ENCODE peak calls at places on chromosomes 13 and 19, in nine cellular contexts. One of them, this sample, is unnamed.

GRCh38 chr13:27524981-27525975 is 74.9 kb upstream of the MTIF3 start:
- DNase-seq in AG10803: no peak
- DNase-seq in fibroblast of pulmonary artery: no peak
- DNase-seq in psoas muscle: no peak
- DNase-seq in Peyer's patch: no peak
- DNase-seq in AG04450: no peak
- DNase-seq in HL-60: no peak
- DNase-seq in GM12864: no peak
- DNase-seq in mucosa of descending colon: no peak
- DNase-seq in this sample: no peak

GRCh38 chr13:51107996-51108395 is 3.1 kb downstream of the C13orf42 start:
- DNase-seq in AG04450: no peak
- DNase-seq in psoas muscle: no peak
- DNase-seq in mucosa of descending colon: no peak
- DNase-seq in HL-60: no peak
- DNase-seq in GM12864: no peak
- DNase-seq in Peyer's patch: no peak
- DNase-seq in AG10803: no peak
- DNase-seq in fibroblast of pulmonary artery: no peak
- DNase-seq in this sample: no peak

GRCh38 chr19:1214862-1215731 is 9.5 kb downstream of the STK11 start:
- DNase-seq in fibroblast of pulmonary artery: no peak
- DNase-seq in Peyer's patch: no peak
- DNase-seq in HL-60: no peak
- DNase-seq in AG04450: no peak
- DNase-seq in GM12864: no peak
- DNase-seq in AG10803: no peak
- DNase-seq in mucosa of descending colon: no peak
- DNase-seq in psoas muscle: peak
- DNase-seq in this sample: peak

GRCh38 chr13:42720858-42721219 is 60.5 kb upstream of the FAM216B start:
- DNase-seq in Peyer's patch: no peak
- DNase-seq in mucosa of descending colon: no peak
- DNase-seq in psoas muscle: no peak
- DNase-seq in GM12864: no peak
- DNase-seq in HL-60: no peak
- DNase-seq in AG10803: no peak
- DNase-seq in AG04450: no peak
- DNase-seq in fibroblast of pulmonary artery: no peak
- DNase-seq in this sample: no peak

GRCh38 chr13:95874286-95874685 is 178.9 kb downstream of the UGGT2 start:
- DNase-seq in mucosa of descending colon: no peak
- DNase-seq in Peyer's patch: no peak
- DNase-seq in AG10803: no peak
- DNase-seq in psoas muscle: no peak
- DNase-seq in AG04450: no peak
- DNase-seq in fibroblast of pulmonary artery: no peak
- DNase-seq in HL-60: no peak
- DNase-seq in GM12864: no peak
- DNase-seq in this sample: no peak

GRCh38 chr13:33686772-33687480 is 131.0 kb upstream of the RFC3 start:
- DNase-seq in HL-60: no peak
- DNase-seq in AG04450: no peak
- DNase-seq in AG10803: peak
- DNase-seq in mucosa of descending colon: no peak
- DNase-seq in GM12864: no peak
- DNase-seq in psoas muscle: no peak
- DNase-seq in fibroblast of pulmonary artery: no peak
- DNase-seq in Peyer's patch: no peak
- DNase-seq in this sample: no peak

GRCh38 chr13:75469087-75469486 is 12.9 kb downstream of the TBC1D4 start:
- DNase-seq in AG10803: no peak
- DNase-seq in GM12864: no peak
- DNase-seq in HL-60: no peak
- DNase-seq in AG04450: no peak
- DNase-seq in Peyer's patch: no peak
- DNase-seq in fibroblast of pulmonary artery: no peak
- DNase-seq in mucosa of descending colon: no peak
- DNase-seq in psoas muscle: no peak
- DNase-seq in this sample: no peak

GRCh38 chr19:46736544-46737274 is 9.1 kb upstream of the FKRP start:
- DNase-seq in Peyer's patch: no peak
- DNase-seq in mucosa of descending colon: no peak
- DNase-seq in GM12864: no peak
- DNase-seq in AG10803: no peak
- DNase-seq in psoas muscle: no peak
- DNase-seq in fibroblast of pulmonary artery: no peak
- DNase-seq in HL-60: no peak
- DNase-seq in AG04450: no peak
- DNase-seq in this sample: no peak

GRCh38 chr19:5821521-5822180 is 16.8 kb downstream of the NRTN start:
- DNase-seq in mucosa of descending colon: no peak
- DNase-seq in AG04450: no peak
- DNase-seq in AG10803: no peak
- DNase-seq in psoas muscle: no peak
- DNase-seq in fibroblast of pulmonary artery: no peak
- DNase-seq in Peyer's patch: no peak
- DNase-seq in GM12864: no peak
- DNase-seq in HL-60: no peak
- DNase-seq in this sample: no peak

GRCh38 chr19:33818426-33818825 is 21.8 kb downstream of the KCTD15 start:
- DNase-seq in mucosa of descending colon: no peak
- DNase-seq in Peyer's patch: no peak
- DNase-seq in HL-60: no peak
- DNase-seq in fibroblast of pulmonary artery: no peak
- DNase-seq in psoas muscle: no peak
- DNase-seq in AG04450: no peak
- DNase-seq in AG10803: no peak
- DNase-seq in GM12864: no peak
- DNase-seq in this sample: no peak

GRCh38 chr19:33821871-33822270 is 25.2 kb downstream of the KCTD15 start:
- DNase-seq in psoas muscle: no peak
- DNase-seq in AG10803: no peak
- DNase-seq in AG04450: no peak
- DNase-seq in Peyer's patch: no peak
- DNase-seq in HL-60: no peak
- DNase-seq in mucosa of descending colon: no peak
- DNase-seq in fibroblast of pulmonary artery: no peak
- DNase-seq in GM12864: no peak
- DNase-seq in this sample: no peak

GRCh38 chr19:33819875-33820781 is 23.5 kb downstream of the KCTD15 start:
- DNase-seq in Peyer's patch: peak
- DNase-seq in HL-60: peak
- DNase-seq in fibroblast of pulmonary artery: peak
- DNase-seq in mucosa of descending colon: peak
- DNase-seq in AG04450: no peak
- DNase-seq in psoas muscle: peak
- DNase-seq in AG10803: peak
- DNase-seq in GM12864: no peak
- DNase-seq in this sample: no peak

GRCh38 chr19:33815410-33816340 is 19.0 kb downstream of the KCTD15 start:
- DNase-seq in AG10803: no peak
- DNase-seq in AG04450: no peak
- DNase-seq in mucosa of descending colon: no peak
- DNase-seq in psoas muscle: no peak
- DNase-seq in GM12864: no peak
- DNase-seq in Peyer's patch: no peak
- DNase-seq in HL-60: no peak
- DNase-seq in fibroblast of pulmonary artery: peak
- DNase-seq in this sample: no peak

DNA sequence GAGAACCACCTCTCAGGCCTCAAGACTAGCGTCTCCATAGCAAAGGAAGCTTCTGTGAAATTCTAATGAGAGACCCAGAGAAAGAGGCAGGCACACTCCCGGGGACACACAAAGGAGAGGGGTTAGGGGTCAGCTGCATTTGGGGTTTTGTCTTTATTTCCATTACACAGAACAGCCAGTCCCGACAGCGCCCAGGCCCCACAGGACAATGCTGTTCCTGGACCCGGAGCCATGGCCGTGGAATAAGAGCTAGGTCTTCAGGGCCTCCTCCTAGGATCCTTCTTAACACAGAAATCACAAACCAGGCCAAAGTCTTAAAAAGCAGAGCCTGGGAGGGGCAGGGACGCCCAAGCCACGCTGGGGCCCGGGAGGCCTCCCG is 22.8 kb downstream of the KCTD15 start:
- DNase-seq in AG04450: no peak
- DNase-seq in Peyer's patch: no peak
- DNase-seq in AG10803: no peak
- DNase-seq in GM12864: no peak
- DNase-seq in fibroblast of pulmonary artery: no peak
- DNase-seq in psoas muscle: no peak
- DNase-seq in HL-60: no peak
- DNase-seq in mucosa of descending colon: no peak
- DNase-seq in this sample: no peak
- H3K4me3 ChIP-seq in AG04450: peak
- H3K4me3 ChIP-seq in Peyer's patch: peak
- H3K4me3 ChIP-seq in AG10803: peak
- H3K4me3 ChIP-seq in GM12864: no peak
- H3K4me3 ChIP-seq in fibroblast of pulmonary artery: peak
- H3K4me3 ChIP-seq in psoas muscle: peak
- H3K4me3 ChIP-seq in HL-60: peak
- H3K4me3 ChIP-seq in mucosa of descending colon: no peak
- H3K4me3 ChIP-seq in this sample: no peak

DNA sequence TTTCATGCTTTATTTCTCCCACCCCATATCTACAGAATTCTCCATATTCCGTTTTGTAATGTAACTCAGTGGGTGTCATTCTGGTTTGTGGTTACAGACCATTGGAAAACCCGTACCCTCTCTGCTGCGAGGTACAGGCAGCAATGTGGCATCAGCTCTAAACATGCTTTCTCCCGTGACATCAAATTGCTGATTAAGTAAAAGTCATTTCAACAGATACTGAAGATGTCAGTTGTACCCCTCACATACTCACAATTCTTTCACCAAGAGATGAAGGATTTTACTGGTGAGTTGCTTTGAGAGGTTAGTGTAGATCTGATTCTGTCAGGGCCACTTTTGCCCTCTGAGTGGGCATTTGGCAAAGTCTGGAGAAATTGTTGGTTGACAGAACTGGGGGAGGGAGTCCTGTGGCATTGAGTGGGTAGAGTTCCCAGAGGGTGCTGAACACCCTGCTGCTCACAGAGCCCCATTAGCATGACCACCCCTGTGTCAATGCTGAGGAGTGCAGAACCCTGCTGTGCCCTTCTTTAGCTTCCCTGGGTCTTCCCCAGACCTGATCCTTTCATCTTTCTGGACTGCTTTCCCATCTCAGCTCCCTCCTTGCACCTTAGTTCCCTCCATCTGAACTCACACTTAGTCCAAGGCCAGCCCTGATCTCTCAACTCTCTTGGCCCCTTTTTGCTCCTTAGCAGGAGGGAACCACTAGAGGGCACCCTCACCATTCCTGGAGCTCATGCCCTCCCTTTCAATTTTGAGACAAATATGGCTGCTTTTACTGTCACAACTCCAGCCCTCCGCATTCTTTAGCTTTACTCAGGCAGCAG is 39.9 kb upstream of the CEACAM8 start:
- DNase-seq in psoas muscle: no peak
- DNase-seq in AG10803: peak
- DNase-seq in Peyer's patch: no peak
- DNase-seq in fibroblast of pulmonary artery: peak
- DNase-seq in AG04450: no peak
- DNase-seq in mucosa of descending colon: no peak
- DNase-seq in HL-60: peak
- DNase-seq in GM12864: no peak
- DNase-seq in this sample: peak
- TF ChIP-seq CTCF in psoas muscle: peak
- TF ChIP-seq CTCF in AG10803: peak
- TF ChIP-seq CTCF in Peyer's patch: peak
- TF ChIP-seq CTCF in fibroblast of pulmonary artery: peak
- TF ChIP-seq CTCF in AG04450: peak
- TF ChIP-seq CTCF in mucosa of descending colon: peak
- TF ChIP-seq CTCF in HL-60: peak
- TF ChIP-seq CTCF in GM12864: peak
- TF ChIP-seq CTCF in this sample: peak

DNA sequence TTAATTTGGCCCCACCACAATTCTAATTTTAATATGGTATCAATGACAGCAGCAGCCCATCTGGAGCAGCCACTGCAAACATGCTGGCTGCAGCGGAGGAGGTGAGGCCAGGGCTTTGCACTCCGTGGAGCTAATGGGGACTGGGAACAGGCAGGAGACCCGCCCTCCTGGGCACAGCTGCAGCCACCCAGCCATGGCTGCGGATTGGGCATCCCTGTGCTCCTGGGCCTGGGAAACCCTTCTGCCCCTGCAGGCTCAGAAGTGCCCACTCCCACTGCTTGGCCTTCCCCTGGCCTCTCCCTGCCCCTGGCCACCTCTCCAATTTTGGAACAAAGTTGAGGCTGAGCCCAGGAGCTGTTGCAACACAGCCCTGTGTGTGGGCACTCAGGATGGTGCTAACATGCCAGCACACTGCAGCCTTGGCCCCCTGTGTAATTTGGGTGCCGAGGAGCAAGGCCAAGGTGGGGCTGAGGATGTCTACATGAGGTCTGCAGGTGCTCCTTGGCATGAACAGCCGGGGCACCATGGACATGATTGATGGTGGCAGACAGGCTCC is 123.6 kb downstream of the PCDH9 start:
- DNase-seq in AG10803: no peak
- DNase-seq in fibroblast of pulmonary artery: no peak
- DNase-seq in Peyer's patch: no peak
- DNase-seq in HL-60: no peak
- DNase-seq in GM12864: no peak
- DNase-seq in psoas muscle: no peak
- DNase-seq in AG04450: no peak
- DNase-seq in mucosa of descending colon: no peak
- DNase-seq in this sample: no peak
- H3K4me3 ChIP-seq in AG10803: no peak
- H3K4me3 ChIP-seq in fibroblast of pulmonary artery: no peak
- H3K4me3 ChIP-seq in Peyer's patch: no peak
- H3K4me3 ChIP-seq in HL-60: no peak
- H3K4me3 ChIP-seq in GM12864: no peak
- H3K4me3 ChIP-seq in psoas muscle: no peak
- H3K4me3 ChIP-seq in AG04450: no peak
- H3K4me3 ChIP-seq in mucosa of descending colon: no peak
- H3K4me3 ChIP-seq in this sample: no peak

DNA sequence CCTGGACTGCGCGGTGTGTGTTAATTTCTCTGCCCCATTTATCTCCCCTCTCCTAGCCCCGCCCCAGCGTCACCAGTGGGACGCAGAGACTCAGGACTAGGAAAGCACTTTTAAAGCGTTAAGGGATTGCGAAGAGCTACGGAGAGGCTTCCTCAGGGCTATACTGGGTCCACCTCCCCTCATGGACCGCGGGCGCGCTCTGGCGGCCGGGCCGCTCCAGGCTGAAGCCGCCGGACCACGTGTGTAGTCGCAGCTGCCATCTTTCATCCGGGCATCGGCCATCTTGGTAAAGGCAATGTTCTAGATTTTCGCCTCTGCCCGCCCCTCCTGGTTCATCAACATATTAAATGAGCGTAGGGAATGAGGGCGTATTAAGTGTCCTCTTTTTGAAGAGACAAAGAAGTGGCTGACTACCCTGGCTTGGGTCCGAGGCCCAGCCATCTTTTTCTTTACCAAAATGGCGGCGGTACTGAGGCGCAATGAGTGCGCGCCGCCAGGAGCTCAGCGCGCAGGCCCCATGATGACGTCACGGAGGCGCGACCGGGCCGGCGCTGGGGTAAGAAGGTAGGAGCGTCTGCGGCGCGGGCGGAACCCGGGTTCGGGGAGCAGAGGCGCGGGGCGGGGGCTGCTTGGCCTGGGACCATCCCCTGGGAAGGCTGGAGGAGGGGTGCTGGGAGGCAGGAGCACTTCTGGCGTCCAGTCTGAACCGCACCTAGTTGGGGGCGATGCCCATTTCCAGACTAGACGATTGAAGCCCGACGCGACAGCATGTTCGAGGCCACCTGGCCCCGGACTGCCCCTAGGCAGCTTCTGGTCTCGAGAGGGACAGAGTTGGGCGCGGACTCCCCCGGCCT is at the start of gene CCDC124:
- DNase-seq in HL-60: peak
- DNase-seq in mucosa of descending colon: peak
- DNase-seq in psoas muscle: peak
- DNase-seq in Peyer's patch: peak
- DNase-seq in GM12864: peak
- DNase-seq in AG04450: peak
- DNase-seq in fibroblast of pulmonary artery: peak
- DNase-seq in AG10803: peak
- DNase-seq in this sample: peak
- TF ChIP-seq CTCF in HL-60: peak
- TF ChIP-seq CTCF in mucosa of descending colon: peak
- TF ChIP-seq CTCF in psoas muscle: peak
- TF ChIP-seq CTCF in Peyer's patch: peak
- TF ChIP-seq CTCF in GM12864: peak
- TF ChIP-seq CTCF in AG04450: peak
- TF ChIP-seq CTCF in fibroblast of pulmonary artery: peak
- TF ChIP-seq CTCF in AG10803: peak
- TF ChIP-seq CTCF in this sample: peak